ENCODE peak calls at places on chromosomes 2 and 18, in four cellular contexts. G, U, P and A are unnamed samples. For H3K4me1, the result is how much of the 10 kb centered on the place peaks cover.

GRCh38 chr2:241514986-241515737 is 6.8 kb upstream of the STK25 start:
- DNase-seq in P (no peak), U (no peak), G (no peak), A (no peak)

GRCh38 chr2:27280826-27281225 is 1.4 kb upstream of the TRIM54 start:
- DNase-seq in U (no peak), P (no peak), G (no peak), A (no peak)

GRCh38 chr2:182685552-182685951 is 30.5 kb upstream of the DNAJC10 start:
- DNase-seq in U (no peak), G (no peak), P (no peak), A (no peak)

GRCh38 chr2:232519581-232519980 is 607 bp upstream of the PRSS56 start:
- DNase-seq in U (no peak), G (no peak), P (no peak), A (no peak)

GRCh38 chr18:53946561-53946960 is 277.9 kb downstream of the MBD2 start:
- DNase-seq in U (no peak), P (no peak), G (no peak), A (no peak)

GRCh38 chr2:172765664-172766063 is 30.0 kb downstream of the RAPGEF4 start:
- DNase-seq in P (no peak), G (no peak), U (no peak), A (no peak)

GRCh38 chr2:240955306-240956101 is 42.9 kb upstream of the SNED1 start:
- DNase-seq in U (no peak), P (peak), G (peak), A (no peak)

GRCh38 chr2:152544626-152545025 is 172.6 kb downstream of the PRPF40A start:
- DNase-seq in P (no peak), U (no peak), G (no peak), A (no peak)

GRCh38 chr2:39022642-39023230 is 98.1 kb downstream of the SOS1 start:
- DNase-seq in P (no peak), G (no peak), U (no peak), A (no peak)

GRCh38 chr2:239441261-239441701 is 40.5 kb upstream of the HDAC4 start:
- DNase-seq in P (no peak), U (no peak), G (no peak), A (no peak)

GRCh38 chr2:225464346-225465025 is 65.0 kb downstream of the NYAP2 start:
- DNase-seq in U (no peak), P (no peak), G (no peak), A (no peak)

GRCh38 chr18:26477828-26478466 is 70.4 kb downstream of the KCTD1 start:
- DNase-seq in P (no peak), G (no peak), U (no peak), A (no peak)

GRCh38 chr2:38836801-38837200 is 38.9 kb downstream of the DHX57 start:
- DNase-seq in U (no peak), P (no peak), G (no peak), A (no peak)

GRCh38 chr2:226409134-226409533 is 390.5 kb downstream of the IRS1 start:
- DNase-seq in P (no peak), U (no peak), G (no peak), A (no peak)

GRCh38 chr18:79525556-79526467 is 130.1 kb downstream of the NFATC1 start:
- DNase-seq in P (no peak), U (no peak), G (peak), A (peak)

GRCh38 chr2:228875152-228875875 is 395.8 kb downstream of the PID1 start:
- DNase-seq in P (no peak), U (no peak), G (no peak), A (no peak)

GRCh38 chr2:75587954-75588587 is 27.3 kb upstream of the EVA1A start:
- DNase-seq in G (no peak), U (no peak), P (no peak), A (no peak)

GRCh38 chr2:32963941-32964340 is 17.2 kb downstream of the LTBP1 start:
- DNase-seq in G (no peak), P (no peak), U (no peak), A (no peak)

GRCh38 chr2:18362696-18363095 is 197.8 kb downstream of the RDH14 start:
- DNase-seq in G (no peak), P (no peak), U (no peak), A (no peak)

GRCh38 chr2:231932985-231933915 is 7.1 kb upstream of the NPPC start:
- DNase-seq in U (no peak), G (no peak), P (no peak), A (no peak)

GRCh38 chr2:12855508-12855907 is 138.8 kb downstream of the TRIB2 start:
- DNase-seq in U (no peak), P (no peak), G (no peak), A (no peak)

GRCh38 chr18:79567481-79568147 is 112.0 kb upstream of the CTDP1 start:
- DNase-seq in P (peak), U (no peak), G (peak), A (peak)

GRCh38 chr2:44242929-44243328 is 32.4 kb upstream of the SLC3A1 start:
- DNase-seq in U (no peak), P (no peak), G (no peak), A (no peak)

GRCh38 chr2:29123584-29124349 is 8.6 kb downstream of the CLIP4 start:
- DNase-seq in P (no peak), G (no peak), U (no peak), A (no peak)

GRCh38 chr2:38021589-38021988 is 54.4 kb downstream of the CYP1B1 start:
- DNase-seq in P (no peak), G (no peak), U (no peak), A (no peak)

GRCh38 chr2:10566021-10566420 is 117.9 kb upstream of the ODC1 start:
- DNase-seq in U (no peak), G (no peak), P (no peak), A (no peak)

GRCh38 chr2:241611062-241611461 is 25.9 kb downstream of the THAP4 start:
- DNase-seq in G (no peak), U (no peak), P (peak), A (no peak)

GRCh38 chr2:25131567-25132295 is 36.6 kb downstream of the POMC start:
- DNase-seq in G (no peak), P (peak), U (no peak), A (peak)

GRCh38 chr2:238369516-238370481 is 49.5 kb downstream of the TRAF3IP1 start:
- DNase-seq in G (no peak), U (no peak), P (no peak), A (no peak)

GRCh38 chr2:27857417-27858172 is 32.6 kb downstream of the RBKS start:
- DNase-seq in G (no peak), P (no peak), U (no peak), A (no peak)

GRCh38 chr2:201969938-201970785 is 63.5 kb upstream of the FZD7 start:
- DNase-seq in U (no peak), G (peak), P (no peak), A (peak)

GRCh38 chr2:126543081-126543480 is 112.9 kb upstream of the GYPC start:
- DNase-seq in P (no peak), U (no peak), G (no peak), A (no peak)

GRCh38 chr18:24014986-24015896 is 687 bp downstream of the TTC39C start:
- DNase-seq in P (peak), G (peak), U (no peak), A (peak)

GRCh38 chr2:170922683-170923494 is 6.2 kb upstream of the GORASP2 start:
- DNase-seq in G (no peak), P (peak), U (no peak), A (no peak)

GRCh38 chr2:25976884-25977741 is 5.2 kb downstream of the KIF3C start:
- DNase-seq in G (no peak), P (no peak), U (no peak), A (no peak)

GRCh38 chr2:195984951-195985726 is 83.5 kb downstream of the DNAH7 start:
- DNase-seq in P (no peak), U (no peak), G (no peak), A (no peak)

GRCh38 chr2:47346669-47347068 is 56.3 kb upstream of the MSH2 start:
- DNase-seq in G (no peak), U (no peak), P (no peak), A (no peak)

GRCh38 chr2:19671311-19671710 is 230.5 kb downstream of the TTC32 start:
- DNase-seq in U (no peak), P (no peak), G (no peak), A (no peak)

GRCh38 chr18:13372405-13372995 is 153.9 kb downstream of the LDLRAD4 start:
- DNase-seq in G (peak), U (no peak), P (no peak), A (no peak)
- H3K4me1 ChIP-seq in G (under half), U (under half), P (under half), A (under half)

DNA sequence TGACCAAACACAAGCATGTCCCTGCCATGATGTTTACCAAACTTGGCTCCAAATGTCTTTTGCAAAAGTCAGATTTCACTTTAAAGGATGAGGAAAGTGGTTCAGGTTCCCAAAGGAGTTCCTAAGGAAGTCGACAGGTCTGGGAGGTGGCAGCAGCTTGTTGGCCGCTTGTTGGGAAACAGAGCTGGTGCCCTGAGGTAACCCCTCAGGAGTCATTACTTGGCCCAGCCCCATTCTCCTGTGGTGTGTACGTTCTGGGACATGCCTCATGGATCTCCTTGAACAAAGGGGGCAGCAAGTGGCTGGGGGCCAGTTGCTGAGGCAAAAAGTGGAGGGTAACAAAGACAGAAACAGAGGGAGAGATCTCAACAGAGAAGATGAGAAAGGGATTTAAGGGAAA is 10.9 kb downstream of the TMBIM1 start:
- DNase-seq in P (peak), G (peak), U (no peak), A (no peak)
- H3K4me1 ChIP-seq in P (under half), G (half or more), U (half or more), A (under half)

DNA sequence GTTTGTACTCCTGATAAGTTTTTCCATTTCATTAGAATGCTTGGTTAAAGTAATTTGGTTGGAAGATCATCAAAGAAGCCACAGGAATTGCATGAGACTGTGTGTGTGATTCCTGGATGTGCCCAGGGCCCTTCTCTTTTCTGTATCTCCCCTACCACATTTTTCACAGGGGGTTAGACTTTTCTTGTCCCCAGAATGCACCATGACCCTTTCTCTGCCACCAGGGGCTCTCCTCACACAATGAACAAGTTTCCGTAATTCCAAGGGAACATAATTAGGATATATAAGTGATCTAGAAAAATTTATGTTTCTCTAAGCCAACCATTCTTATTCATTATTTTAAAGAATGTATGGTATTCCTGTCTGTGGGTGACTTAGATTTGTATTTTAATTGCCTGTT is 291.8 kb downstream of the NEDD4L start:
- DNase-seq in U (no peak), P (no peak), G (no peak), A (no peak)
- H3K4me1 ChIP-seq in U (under half), P (under half), G (under half), A (under half)

GRCh38 chr2:65554765-65555561 is 122.6 kb upstream of the SPRED2 start:
- DNase-seq in U (no peak), P (no peak), G (no peak), A (no peak)

GRCh38 chr2:65551528-65551927 is 119.1 kb upstream of the SPRED2 start:
- DNase-seq in U (no peak), P (no peak), G (no peak), A (no peak)

GRCh38 chr2:65549262-65550036 is 117.0 kb upstream of the SPRED2 start:
- DNase-seq in U (no peak), G (no peak), P (no peak), A (no peak)

GRCh38 chr2:65550246-65550645 is 117.8 kb upstream of the SPRED2 start:
- DNase-seq in U (no peak), G (no peak), P (no peak), A (no peak)

GRCh38 chr2:65553504-65554074 is 121.2 kb upstream of the SPRED2 start:
- DNase-seq in P (no peak), U (no peak), G (no peak), A (no peak)
- H3K4me1 ChIP-seq in P (under half), U (under half), G (under half), A (under half)

GRCh38 chr2:190809876-190810525 is 70.6 kb upstream of the GLS start:
- DNase-seq in G (no peak), P (no peak), U (no peak), A (no peak)
- H3K4me1 ChIP-seq in G (under half), P (under half), U (under half), A (under half)

GRCh38 chr18:74946646-74947045 is 262.3 kb downstream of the PTGR3 start:
- DNase-seq in U (no peak), P (no peak), G (no peak), A (no peak)
- H3K4me1 ChIP-seq in U (under half), P (under half), G (under half), A (under half)

GRCh38 chr18:45974088-45974536 is 7.0 kb upstream of the EPG5 start:
- DNase-seq in P (no peak), U (no peak), G (no peak), A (no peak)
- H3K4me1 ChIP-seq in P (under half), U (under half), G (under half), A (under half)

GRCh38 chr2:115386465-115386864 is 944.0 kb downstream of the DPP10 start:
- DNase-seq in U (no peak), P (no peak), G (no peak), A (no peak)
- H3K4me1 ChIP-seq in U (under half), P (under half), G (under half), A (under half)